ENCODE peak calls at places on chromosomes 6 and 20, in seven cellular contexts. One of them, this sample, is unnamed.

GRCh38 chr20:1892122-1892385 is 3.2 kb upstream of the SIRPA start:
- DNase-seq in psoas muscle: no peak
- DNase-seq in caudate nucleus: no peak
- DNase-seq in kidney tubule cell: no peak
- DNase-seq in CD14-positive monocyte: no peak
- DNase-seq in T-cell: no peak
- DNase-seq in NCI-H345: no peak
- DNase-seq in this sample: no peak

GRCh38 chr20:15675151-15675550 is 898.1 kb downstream of the KIF16B start:
- DNase-seq in caudate nucleus: no peak
- DNase-seq in T-cell: no peak
- DNase-seq in NCI-H345: no peak
- DNase-seq in psoas muscle: no peak
- DNase-seq in CD14-positive monocyte: no peak
- DNase-seq in kidney tubule cell: no peak
- DNase-seq in this sample: no peak

GRCh38 chr6:53673138-53673801 is 7.7 kb upstream of the KLHL31 start:
- DNase-seq in kidney tubule cell: peak
- DNase-seq in NCI-H345: peak
- DNase-seq in psoas muscle: no peak
- DNase-seq in T-cell: no peak
- DNase-seq in caudate nucleus: no peak
- DNase-seq in CD14-positive monocyte: no peak
- DNase-seq in this sample: no peak

GRCh38 chr6:18266524-18266908 is 2.2 kb upstream of the DEK start:
- DNase-seq in caudate nucleus: no peak
- DNase-seq in NCI-H345: no peak
- DNase-seq in CD14-positive monocyte: no peak
- DNase-seq in kidney tubule cell: no peak
- DNase-seq in T-cell: no peak
- DNase-seq in psoas muscle: no peak
- DNase-seq in this sample: no peak

GRCh38 chr6:160678744-160679401 is 14.8 kb upstream of the LPA start:
- DNase-seq in psoas muscle: no peak
- DNase-seq in T-cell: no peak
- DNase-seq in NCI-H345: no peak
- DNase-seq in kidney tubule cell: no peak
- DNase-seq in caudate nucleus: no peak
- DNase-seq in CD14-positive monocyte: no peak
- DNase-seq in this sample: no peak

GRCh38 chr6:30259140-30260035 is 46.2 kb upstream of the TRIM26 start:
- DNase-seq in caudate nucleus: no peak
- DNase-seq in T-cell: peak
- DNase-seq in kidney tubule cell: peak
- DNase-seq in psoas muscle: peak
- DNase-seq in CD14-positive monocyte: peak
- DNase-seq in NCI-H345: peak
- DNase-seq in this sample: peak

GRCh38 chr6:155486795-155487294 is 31.2 kb upstream of the NOX3 start:
- DNase-seq in kidney tubule cell: no peak
- DNase-seq in NCI-H345: no peak
- DNase-seq in CD14-positive monocyte: no peak
- DNase-seq in psoas muscle: no peak
- DNase-seq in caudate nucleus: no peak
- DNase-seq in T-cell: no peak
- DNase-seq in this sample: no peak

GRCh38 chr6:20577280-20577679 is 43.0 kb downstream of the CDKAL1 start:
- DNase-seq in kidney tubule cell: no peak
- DNase-seq in psoas muscle: no peak
- DNase-seq in T-cell: no peak
- DNase-seq in NCI-H345: no peak
- DNase-seq in caudate nucleus: no peak
- DNase-seq in CD14-positive monocyte: no peak
- DNase-seq in this sample: no peak

GRCh38 chr20:64233725-64234124 is 21.8 kb upstream of the PCMTD2 start:
- DNase-seq in CD14-positive monocyte: peak
- DNase-seq in kidney tubule cell: no peak
- DNase-seq in NCI-H345: no peak
- DNase-seq in T-cell: no peak
- DNase-seq in caudate nucleus: no peak
- DNase-seq in psoas muscle: peak
- DNase-seq in this sample: no peak

GRCh38 chr6:49457771-49458170 is 5.3 kb downstream of the MMUT start:
- DNase-seq in caudate nucleus: no peak
- DNase-seq in psoas muscle: no peak
- DNase-seq in CD14-positive monocyte: no peak
- DNase-seq in kidney tubule cell: peak
- DNase-seq in NCI-H345: no peak
- DNase-seq in T-cell: no peak
- DNase-seq in this sample: no peak

GRCh38 chr20:23362392-23363256 is 642 bp downstream of the GZF1 start:
- DNase-seq in NCI-H345: peak
- DNase-seq in psoas muscle: peak
- DNase-seq in caudate nucleus: no peak
- DNase-seq in T-cell: no peak
- DNase-seq in CD14-positive monocyte: peak
- DNase-seq in kidney tubule cell: peak
- DNase-seq in this sample: peak

GRCh38 chr6:43296780-43297494 is 1.1 kb upstream of the SLC22A7 start:
- DNase-seq in CD14-positive monocyte: no peak
- DNase-seq in NCI-H345: no peak
- DNase-seq in caudate nucleus: no peak
- DNase-seq in T-cell: no peak
- DNase-seq in psoas muscle: no peak
- DNase-seq in kidney tubule cell: no peak
- DNase-seq in this sample: no peak

GRCh38 chr20:8315639-8316573 is 183.8 kb downstream of the PLCB1 start:
- DNase-seq in psoas muscle: no peak
- DNase-seq in NCI-H345: no peak
- DNase-seq in caudate nucleus: no peak
- DNase-seq in kidney tubule cell: no peak
- DNase-seq in T-cell: no peak
- DNase-seq in CD14-positive monocyte: no peak
- DNase-seq in this sample: peak

GRCh38 chr20:17530716-17531536 is at the start of gene BFSP1:
- DNase-seq in T-cell: no peak
- DNase-seq in NCI-H345: peak
- DNase-seq in kidney tubule cell: peak
- DNase-seq in CD14-positive monocyte: no peak
- DNase-seq in caudate nucleus: peak
- DNase-seq in psoas muscle: peak
- DNase-seq in this sample: peak

GRCh38 chr6:142871910-142872331 is 73.1 kb downstream of the HIVEP2 start:
- DNase-seq in CD14-positive monocyte: peak
- DNase-seq in NCI-H345: no peak
- DNase-seq in caudate nucleus: no peak
- DNase-seq in kidney tubule cell: peak
- DNase-seq in psoas muscle: no peak
- DNase-seq in T-cell: no peak
- DNase-seq in this sample: no peak

GRCh38 chr6:157158456-157158855 is 164.9 kb downstream of the TMEM242 start:
- DNase-seq in caudate nucleus: no peak
- DNase-seq in CD14-positive monocyte: no peak
- DNase-seq in kidney tubule cell: no peak
- DNase-seq in T-cell: no peak
- DNase-seq in psoas muscle: no peak
- DNase-seq in NCI-H345: no peak
- DNase-seq in this sample: no peak

GRCh38 chr20:19633985-19634384 is 124.1 kb upstream of the RIN2 start:
- DNase-seq in CD14-positive monocyte: no peak
- DNase-seq in T-cell: no peak
- DNase-seq in kidney tubule cell: no peak
- DNase-seq in caudate nucleus: no peak
- DNase-seq in NCI-H345: no peak
- DNase-seq in psoas muscle: no peak
- DNase-seq in this sample: no peak

GRCh38 chr6:109033655-109034054 is 61.0 kb downstream of the SESN1 start:
- DNase-seq in T-cell: no peak
- DNase-seq in NCI-H345: no peak
- DNase-seq in CD14-positive monocyte: no peak
- DNase-seq in kidney tubule cell: no peak
- DNase-seq in caudate nucleus: no peak
- DNase-seq in psoas muscle: no peak
- DNase-seq in this sample: no peak

GRCh38 chr6:138817799-138818198 is 21.9 kb downstream of the ECT2L start:
- DNase-seq in CD14-positive monocyte: no peak
- DNase-seq in T-cell: no peak
- DNase-seq in psoas muscle: no peak
- DNase-seq in kidney tubule cell: peak
- DNase-seq in NCI-H345: peak
- DNase-seq in caudate nucleus: no peak
- DNase-seq in this sample: no peak

GRCh38 chr6:136963259-136963658 is 41.2 kb downstream of the SLC35D3 start:
- DNase-seq in CD14-positive monocyte: no peak
- DNase-seq in psoas muscle: no peak
- DNase-seq in T-cell: no peak
- DNase-seq in NCI-H345: no peak
- DNase-seq in caudate nucleus: no peak
- DNase-seq in kidney tubule cell: no peak
- DNase-seq in this sample: no peak

GRCh38 chr6:43850314-43851203 is 80.5 kb downstream of the VEGFA start:
- DNase-seq in psoas muscle: no peak
- DNase-seq in T-cell: no peak
- DNase-seq in NCI-H345: no peak
- DNase-seq in caudate nucleus: no peak
- DNase-seq in kidney tubule cell: no peak
- DNase-seq in CD14-positive monocyte: peak
- DNase-seq in this sample: no peak

GRCh38 chr6:7243188-7243942 is 69.6 kb downstream of the SSR1 start:
- DNase-seq in caudate nucleus: peak
- DNase-seq in CD14-positive monocyte: peak
- DNase-seq in kidney tubule cell: peak
- DNase-seq in psoas muscle: no peak
- DNase-seq in NCI-H345: peak
- DNase-seq in T-cell: no peak
- DNase-seq in this sample: no peak

GRCh38 chr20:54257090-54257816 is 49.4 kb downstream of the PFDN4 start:
- DNase-seq in NCI-H345: no peak
- DNase-seq in T-cell: no peak
- DNase-seq in psoas muscle: no peak
- DNase-seq in kidney tubule cell: peak
- DNase-seq in CD14-positive monocyte: no peak
- DNase-seq in caudate nucleus: no peak
- DNase-seq in this sample: no peak

GRCh38 chr6:102853249-102853955 is 1459.9 kb downstream of the GRIK2 start:
- DNase-seq in T-cell: no peak
- DNase-seq in psoas muscle: no peak
- DNase-seq in kidney tubule cell: no peak
- DNase-seq in CD14-positive monocyte: no peak
- DNase-seq in NCI-H345: no peak
- DNase-seq in caudate nucleus: no peak
- DNase-seq in this sample: no peak

GRCh38 chr6:170107606-170108222 is 183.2 kb downstream of the DLL1 start:
- DNase-seq in T-cell: no peak
- DNase-seq in CD14-positive monocyte: no peak
- DNase-seq in psoas muscle: peak
- DNase-seq in NCI-H345: no peak
- DNase-seq in kidney tubule cell: no peak
- DNase-seq in caudate nucleus: no peak
- DNase-seq in this sample: no peak

GRCh38 chr20:17928211-17928611 is 40.4 kb downstream of the SNX5 start:
- DNase-seq in NCI-H345: no peak
- DNase-seq in T-cell: no peak
- DNase-seq in kidney tubule cell: no peak
- DNase-seq in CD14-positive monocyte: no peak
- DNase-seq in psoas muscle: peak
- DNase-seq in caudate nucleus: no peak
- DNase-seq in this sample: no peak

GRCh38 chr20:50371878-50372769 is 138.1 kb upstream of the PTPN1 start:
- DNase-seq in CD14-positive monocyte: no peak
- DNase-seq in kidney tubule cell: no peak
- DNase-seq in NCI-H345: peak
- DNase-seq in caudate nucleus: no peak
- DNase-seq in psoas muscle: no peak
- DNase-seq in T-cell: no peak
- DNase-seq in this sample: no peak

GRCh38 chr20:4109307-4109564 is 93.9 kb upstream of the RNF24 start:
- DNase-seq in psoas muscle: no peak
- DNase-seq in caudate nucleus: no peak
- DNase-seq in kidney tubule cell: no peak
- DNase-seq in T-cell: no peak
- DNase-seq in NCI-H345: no peak
- DNase-seq in CD14-positive monocyte: no peak
- DNase-seq in this sample: no peak

GRCh38 chr6:31086788-31087440 is 25.5 kb downstream of the C6orf15 start:
- DNase-seq in caudate nucleus: no peak
- DNase-seq in T-cell: no peak
- DNase-seq in NCI-H345: no peak
- DNase-seq in psoas muscle: no peak
- DNase-seq in kidney tubule cell: peak
- DNase-seq in CD14-positive monocyte: no peak
- DNase-seq in this sample: no peak

GRCh38 chr6:6518627-6519026 is 69.9 kb upstream of the LY86 start:
- DNase-seq in psoas muscle: no peak
- DNase-seq in caudate nucleus: no peak
- DNase-seq in kidney tubule cell: no peak
- DNase-seq in T-cell: no peak
- DNase-seq in NCI-H345: no peak
- DNase-seq in CD14-positive monocyte: no peak
- DNase-seq in this sample: no peak

GRCh38 chr6:125944434-125944816 is 12.1 kb upstream of the HINT3 start:
- DNase-seq in T-cell: no peak
- DNase-seq in caudate nucleus: no peak
- DNase-seq in kidney tubule cell: no peak
- DNase-seq in psoas muscle: no peak
- DNase-seq in CD14-positive monocyte: no peak
- DNase-seq in NCI-H345: no peak
- DNase-seq in this sample: no peak

GRCh38 chr20:7704021-7704420 is 236.2 kb downstream of the HAO1 start:
- DNase-seq in NCI-H345: peak
- DNase-seq in T-cell: no peak
- DNase-seq in psoas muscle: no peak
- DNase-seq in CD14-positive monocyte: no peak
- DNase-seq in caudate nucleus: no peak
- DNase-seq in kidney tubule cell: no peak
- DNase-seq in this sample: no peak

GRCh38 chr20:10352934-10353866 is 80.8 kb downstream of the MKKS start:
- DNase-seq in caudate nucleus: no peak
- DNase-seq in CD14-positive monocyte: no peak
- DNase-seq in NCI-H345: no peak
- DNase-seq in kidney tubule cell: peak
- DNase-seq in T-cell: no peak
- DNase-seq in psoas muscle: no peak
- DNase-seq in this sample: no peak

GRCh38 chr20:17834804-17835203 is 133.8 kb downstream of the SNX5 start:
- DNase-seq in T-cell: no peak
- DNase-seq in caudate nucleus: no peak
- DNase-seq in NCI-H345: no peak
- DNase-seq in CD14-positive monocyte: no peak
- DNase-seq in kidney tubule cell: no peak
- DNase-seq in psoas muscle: no peak
- DNase-seq in this sample: no peak

GRCh38 chr20:20864346-20865096 is 152.1 kb upstream of the RALGAPA2 start:
- DNase-seq in CD14-positive monocyte: no peak
- DNase-seq in kidney tubule cell: peak
- DNase-seq in T-cell: no peak
- DNase-seq in psoas muscle: no peak
- DNase-seq in NCI-H345: peak
- DNase-seq in caudate nucleus: no peak
- DNase-seq in this sample: no peak

GRCh38 chr20:62117362-62117646 is 5.0 kb upstream of the LSM14B start:
- DNase-seq in T-cell: no peak
- DNase-seq in CD14-positive monocyte: no peak
- DNase-seq in NCI-H345: no peak
- DNase-seq in kidney tubule cell: no peak
- DNase-seq in psoas muscle: no peak
- DNase-seq in caudate nucleus: no peak
- DNase-seq in this sample: no peak

GRCh38 chr20:10379761-10380160 is 54.3 kb downstream of the MKKS start:
- DNase-seq in kidney tubule cell: no peak
- DNase-seq in T-cell: no peak
- DNase-seq in NCI-H345: no peak
- DNase-seq in CD14-positive monocyte: no peak
- DNase-seq in caudate nucleus: no peak
- DNase-seq in psoas muscle: no peak
- DNase-seq in this sample: no peak